ENCODE peak calls at places on chromosomes 16 and 17, in five cellular contexts. D, B, Q, S and N are unnamed samples.

GRCh38 chr17:80225230-80225629 is 5.0 kb downstream of the SLC26A11 start:
- DNase-seq in D (no peak), B (no peak), S (no peak), Q (no peak), N (no peak)

GRCh38 chr17:18339933-18340332 is 23.4 kb downstream of the SHMT1 start:
- DNase-seq in S (no peak), Q (no peak), B (no peak), D (no peak), N (no peak)

GRCh38 chr16:30085247-30085646 is 6.5 kb downstream of the TBX6 start:
- DNase-seq in B (no peak), S (no peak), Q (no peak), D (no peak), N (no peak)

GRCh38 chr16:57093845-57094564 is 1.6 kb downstream of the CPNE2 start:
- DNase-seq in S (no peak), B (no peak), D (no peak), Q (no peak), N (no peak)

GRCh38 chr17:50114849-50115357 is 15.1 kb downstream of the SAMD14 start:
- DNase-seq in B (no peak), Q (peak), S (peak), D (peak), N (no peak)

GRCh38 chr17:75649687-75650086 is 16.5 kb downstream of the SMIM5 start:
- DNase-seq in Q (no peak), D (no peak), B (peak), S (no peak), N (no peak)

GRCh38 chr16:87896924-87897562 is 27.7 kb upstream of the SLC7A5 start:
- DNase-seq in Q (no peak), D (no peak), S (no peak), B (no peak), N (no peak)

GRCh38 chr16:72537684-72538083 is 365.7 kb upstream of the PMFBP1 start:
- DNase-seq in B (no peak), Q (no peak), S (peak), D (no peak), N (no peak)

GRCh38 chr16:19559242-19559910 is 3.9 kb downstream of the VPS35L start:
- DNase-seq in S (peak), D (no peak), B (no peak), Q (peak), N (peak)

GRCh38 chr16:27491894-27492587 is 57.7 kb downstream of the GTF3C1 start:
- DNase-seq in B (no peak), S (no peak), Q (no peak), D (no peak), N (no peak)

GRCh38 chr16:46845952-46846351 is 15.0 kb upstream of the C16orf87 start:
- DNase-seq in D (no peak), S (no peak), Q (no peak), B (no peak), N (no peak)

GRCh38 chr17:72370819-72371218 is 250.0 kb downstream of the SOX9 start:
- DNase-seq in S (no peak), B (no peak), D (no peak), Q (no peak), N (no peak)

GRCh38 chr16:15777533-15778203 is 79.2 kb downstream of the MYH11 start:
- DNase-seq in S (peak), B (no peak), Q (no peak), D (peak), N (no peak)

GRCh38 chr16:84825896-84826557 is 6.2 kb downstream of the CRISPLD2 start:
- DNase-seq in D (no peak), S (no peak), B (no peak), Q (no peak), N (no peak)

GRCh38 chr17:83160443-83161297 is 81.3 kb downstream of the METRNL start:
- DNase-seq in Q (no peak), B (peak), D (no peak), S (no peak), N (no peak)

GRCh38 chr17:42270175-42270545 is 6.0 kb downstream of the STAT5B start:
- DNase-seq in Q (no peak), B (no peak), D (no peak), S (no peak), N (no peak)

GRCh38 chr16:5903797-5904196 is 806.2 kb upstream of the EEF2KMT start:
- DNase-seq in D (no peak), B (no peak), S (no peak), Q (no peak), N (no peak)

GRCh38 chr17:18065546-18065945 is 22.2 kb upstream of the DRG2 start:
- DNase-seq in D (no peak), B (no peak), S (no peak), Q (no peak), N (no peak)

GRCh38 chr16:56269824-56270684 is 78.8 kb downstream of the GNAO1 start:
- DNase-seq in S (no peak), D (no peak), Q (no peak), B (peak), N (no peak)

GRCh38 chr17:19727466-19728113 is 11.2 kb upstream of the SLC47A2 start:
- DNase-seq in S (no peak), B (no peak), Q (no peak), D (no peak), N (no peak)

GRCh38 chr16:66690106-66690847 is 6.3 kb downstream of the CMTM4 start:
- DNase-seq in B (no peak), Q (no peak), S (no peak), D (no peak), N (no peak)

GRCh38 chr17:28227278-28228108 is 91.5 kb upstream of the TMEM97 start:
- DNase-seq in B (peak), S (peak), Q (peak), D (peak), N (peak)

GRCh38 chr17:40533896-40534295 is 31.4 kb downstream of the CCR7 start:
- DNase-seq in B (peak), S (no peak), Q (no peak), D (no peak), N (no peak)

GRCh38 chr17:11979795-11980194 is 17.5 kb downstream of the ZNF18 start:
- DNase-seq in B (no peak), Q (no peak), S (no peak), D (no peak), N (no peak)

GRCh38 chr16:9112166-9112843 is 20.9 kb downstream of the HAPSTR1 start:
- DNase-seq in B (no peak), D (no peak), S (peak), Q (no peak), N (no peak)